ENCODE peak calls at places on chromosomes 4 and X, in eight cellular contexts. T is naive thymus-derived CD4-positive, alpha-beta T cell; X is pancreas; U is kidney epithelial cell; O is mammary epithelial cell; E is psoas muscle; Y is fibroblast of lung; S is CD8-positive, alpha-beta memory T cell. V is an unnamed sample. For H3K36me3, the result is how much of the 10 kb centered on the place peaks cover.

GRCh38 chr4:54085284-54085683 is 14.7 kb upstream of the GSX2 start:
- DNase-seq in T (no peak), X (no peak), U (peak), O (peak), E (peak), Y (peak), S (no peak), V (no peak)

GRCh38 chrX:137988470-137988869 is 422.5 kb downstream of the ZIC3 start:
- DNase-seq in T (no peak), X (no peak), U (no peak), O (no peak), E (no peak), Y (no peak), S (no peak), V (no peak)

GRCh38 chrX:111360839-111361238 is 51.2 kb downstream of the DCX start:
- DNase-seq in T (no peak), X (no peak), U (no peak), O (no peak), E (no peak), Y (no peak), S (no peak), V (no peak)

GRCh38 chr4:29571322-29571721 is 1148.8 kb upstream of the PCDH7 start:
- DNase-seq in T (no peak), X (no peak), U (no peak), O (no peak), E (no peak), Y (no peak), S (no peak), V (no peak)

GRCh38 chrX:10045327-10046000 is 78.3 kb downstream of the CLDN34 start:
- DNase-seq in T (no peak), X (peak), U (no peak), O (no peak), E (peak), Y (peak), S (no peak), V (no peak)

GRCh38 chrX:140521393-140521792 is 16.5 kb upstream of the SOX3 start:
- DNase-seq in T (no peak), X (no peak), U (no peak), O (no peak), E (no peak), Y (no peak), S (no peak), V (no peak)

GRCh38 chr4:135277116-135277979 is 1075.8 kb upstream of the PABPC4L start:
- DNase-seq in T (no peak), X (no peak), U (no peak), O (no peak), E (no peak), Y (peak), S (no peak), V (no peak)

GRCh38 chr4:3346146-3346545 is 53.3 kb downstream of the RGS12 start:
- DNase-seq in T (no peak), X (no peak), U (peak), O (peak), E (no peak), Y (peak), S (no peak), V (no peak)

GRCh38 chrX:18994713-18995112 is 10.8 kb upstream of the PHKA2 start:
- DNase-seq in T (no peak), X (no peak), U (peak), O (peak), E (no peak), Y (peak), S (no peak), V (no peak)

GRCh38 chr4:28755081-28755480 is 1894.4 kb downstream of the STIM2 start:
- DNase-seq in T (no peak), X (no peak), U (no peak), O (no peak), E (no peak), Y (no peak), S (no peak), V (no peak)

GRCh38 chr4:131635191-131635590 is 1513.9 kb upstream of the PCDH10 start:
- DNase-seq in T (no peak), X (no peak), U (no peak), O (no peak), E (no peak), Y (no peak), S (no peak), V (no peak)

GRCh38 chr4:104472766-104473165 is 21.9 kb downstream of the CXXC4 start:
- DNase-seq in T (no peak), X (no peak), U (no peak), O (no peak), E (no peak), Y (no peak), S (no peak), V (no peak)

GRCh38 chr4:104015680-104016079 is 295.9 kb upstream of the TACR3 start:
- DNase-seq in T (no peak), X (no peak), U (no peak), O (no peak), E (no peak), Y (no peak), S (no peak), V (no peak)

GRCh38 chrX:21952624-21953023 is 12.1 kb downstream of the SMS start:
- DNase-seq in T (no peak), X (no peak), U (no peak), O (no peak), E (no peak), Y (no peak), S (no peak), V (no peak)

GRCh38 chr4:1235381-1236102 is 13.4 kb downstream of the CTBP1 start:
- DNase-seq in T (no peak), X (no peak), U (no peak), O (no peak), E (peak), Y (no peak), S (no peak), V (no peak)

GRCh38 chr4:80271806-80272205 is 5.3 kb downstream of the FGF5 start:
- DNase-seq in T (no peak), X (no peak), U (no peak), O (no peak), E (no peak), Y (peak), S (no peak), V (no peak)

GRCh38 chr4:123616970-123617392 is 220.4 kb downstream of the SPRY1 start:
- DNase-seq in T (no peak), X (peak), U (no peak), O (no peak), E (peak), Y (no peak), S (peak), V (no peak)

GRCh38 chrX:78555401-78555980 is 103.6 kb downstream of the RTL3 start:
- DNase-seq in T (no peak), X (no peak), U (no peak), O (no peak), E (no peak), Y (peak), S (no peak), V (no peak)

GRCh38 chr4:25162566-25162965 is 2.3 kb upstream of the SEPSECS start:
- DNase-seq in T (no peak), X (no peak), U (no peak), O (no peak), E (no peak), Y (no peak), S (no peak), V (no peak)

GRCh38 chr4:152983774-152984411 is 47.8 kb downstream of the FHDC1 start:
- DNase-seq in T (no peak), X (no peak), U (peak), O (peak), E (no peak), Y (peak), S (no peak), V (no peak)

GRCh38 chr4:87444741-87445140 is 22.4 kb downstream of the NUDT9 start:
- DNase-seq in T (no peak), X (no peak), U (no peak), O (no peak), E (no peak), Y (no peak), S (no peak), V (no peak)
- H3K36me3 ChIP-seq in T (under half), X (under half), U (under half), O (under half), E (under half), Y (under half), S (under half), V (under half)

GRCh38 chr4:82423245-82424054 is 6.8 kb downstream of the HNRNPDL start:
- DNase-seq in T (no peak), X (no peak), U (no peak), O (peak), E (no peak), Y (no peak), S (no peak), V (no peak)
- H3K36me3 ChIP-seq in T (under half), X (under half), U (under half), O (half or more), E (under half), Y (under half), S (under half), V (under half)

DNA sequence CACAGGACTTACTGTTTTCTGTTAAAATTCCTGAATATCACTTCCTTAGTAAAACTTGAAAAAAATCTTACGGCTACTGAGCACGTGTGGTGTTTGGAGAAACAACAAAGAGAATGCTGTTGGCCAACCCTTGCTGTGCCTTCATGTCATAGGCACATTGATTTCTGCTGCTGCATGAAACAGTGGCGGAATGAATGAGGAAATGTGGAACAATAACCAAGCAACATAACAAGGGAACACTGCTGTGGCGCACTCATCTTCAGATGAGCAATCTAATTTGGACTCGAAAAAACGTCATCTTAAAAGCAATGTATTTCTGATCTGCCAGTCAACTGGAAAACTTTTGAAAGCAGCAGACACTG is 51.5 kb downstream of the PROM1 start:
- DNase-seq in T (no peak), X (no peak), U (no peak), O (no peak), E (no peak), Y (no peak), S (no peak), V (no peak)
- H3K36me3 ChIP-seq in T (under half), X (under half), U (under half), O (under half), E (under half), Y (under half), S (under half), V (under half)

GRCh38 chrX:154350429-154351182 is 23.8 kb downstream of the FLNA start:
- DNase-seq in T (no peak), X (no peak), U (no peak), O (no peak), E (peak), Y (no peak), S (no peak), V (no peak)

GRCh38 chrX:154349359-154349935 is 25.0 kb downstream of the FLNA start:
- DNase-seq in T (no peak), X (no peak), U (no peak), O (no peak), E (peak), Y (no peak), S (peak), V (peak)

GRCh38 chrX:154349979-154350378 is 24.5 kb downstream of the FLNA start:
- DNase-seq in T (no peak), X (no peak), U (no peak), O (no peak), E (peak), Y (no peak), S (no peak), V (no peak)

GRCh38 chrX:154348646-154349358 is 25.6 kb downstream of the FLNA start:
- DNase-seq in T (no peak), X (no peak), U (no peak), O (no peak), E (peak), Y (no peak), S (peak), V (peak)

GRCh38 chrX:154348114-154348531 is 26.3 kb downstream of the FLNA start:
- DNase-seq in T (no peak), X (no peak), U (no peak), O (no peak), E (peak), Y (peak), S (no peak), V (peak)
- H3K36me3 ChIP-seq in T (under half), X (under half), U (under half), O (under half), E (under half), Y (under half), S (under half), V (under half)

DNA sequence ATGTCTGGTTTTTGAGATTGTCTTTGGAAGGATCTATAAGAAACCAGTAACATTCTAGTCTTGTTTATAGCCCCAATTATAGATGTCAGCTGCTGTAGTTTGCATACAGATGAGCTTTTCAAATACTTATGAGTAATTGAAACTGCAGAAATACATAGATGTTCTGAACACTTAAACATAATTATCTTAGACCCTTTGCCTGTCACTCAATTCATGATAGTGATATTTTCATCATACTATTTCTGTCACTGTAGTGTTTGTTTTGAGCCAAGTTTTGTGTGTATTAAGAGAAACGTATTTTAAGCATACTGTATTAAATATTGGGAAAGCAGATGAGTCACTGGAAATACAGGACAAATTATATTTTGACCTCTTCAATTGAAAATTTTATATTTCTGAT is 69.8 kb upstream of the SMARCA5 start:
- DNase-seq in T (no peak), X (no peak), U (no peak), O (no peak), E (no peak), Y (no peak), S (no peak), V (no peak)
- H3K36me3 ChIP-seq in T (under half), X (under half), U (under half), O (under half), E (under half), Y (under half), S (under half), V (under half)

GRCh38 chr4:83440899-83441298 is 14.7 kb downstream of the HELQ start:
- DNase-seq in T (no peak), X (no peak), U (no peak), O (no peak), E (no peak), Y (no peak), S (no peak), V (peak)
- H3K36me3 ChIP-seq in T (under half), X (under half), U (under half), O (under half), E (under half), Y (under half), S (under half), V (under half)